ENCODE peak calls at places on chromosome 14, in five cellular contexts. One of them, this sample, is unnamed.

GRCh38 chr14:70257526-70257925 is 68.8 kb upstream of the SLC8A3 start:
- DNase-seq in lower leg skin: no peak
- DNase-seq in astrocyte of the spinal cord: no peak
- DNase-seq in mucosa of descending colon: no peak
- DNase-seq in GM13976: peak
- DNase-seq in this sample: no peak

GRCh38 chr14:53538316-53538851 is 385.3 kb upstream of the DDHD1 start:
- DNase-seq in lower leg skin: no peak
- DNase-seq in astrocyte of the spinal cord: no peak
- DNase-seq in mucosa of descending colon: no peak
- DNase-seq in GM13976: no peak
- DNase-seq in this sample: no peak

GRCh38 chr14:102928412-102929348 is 6.2 kb downstream of the AMN start:
- DNase-seq in lower leg skin: peak
- DNase-seq in astrocyte of the spinal cord: no peak
- DNase-seq in mucosa of descending colon: peak
- DNase-seq in GM13976: peak
- DNase-seq in this sample: no peak

GRCh38 chr14:21352587-21352986 is 31.2 kb downstream of the SUPT16H start:
- DNase-seq in lower leg skin: peak
- DNase-seq in astrocyte of the spinal cord: no peak
- DNase-seq in mucosa of descending colon: no peak
- DNase-seq in GM13976: peak
- DNase-seq in this sample: no peak

GRCh38 chr14:92880851-92881250 is 42.1 kb upstream of the CHGA start:
- DNase-seq in lower leg skin: no peak
- DNase-seq in astrocyte of the spinal cord: peak
- DNase-seq in mucosa of descending colon: no peak
- DNase-seq in GM13976: no peak
- DNase-seq in this sample: peak

GRCh38 chr14:23828001-23828400 is 125.6 kb upstream of the DHRS4 start:
- DNase-seq in lower leg skin: no peak
- DNase-seq in astrocyte of the spinal cord: peak
- DNase-seq in mucosa of descending colon: no peak
- DNase-seq in GM13976: no peak
- DNase-seq in this sample: no peak

GRCh38 chr14:33062476-33062875 is 123.8 kb downstream of the NPAS3 start:
- DNase-seq in lower leg skin: no peak
- DNase-seq in astrocyte of the spinal cord: no peak
- DNase-seq in mucosa of descending colon: no peak
- DNase-seq in GM13976: no peak
- DNase-seq in this sample: no peak

GRCh38 chr14:61476737-61477410 is 155.5 kb downstream of the PRKCH start:
- DNase-seq in lower leg skin: peak
- DNase-seq in astrocyte of the spinal cord: peak
- DNase-seq in mucosa of descending colon: no peak
- DNase-seq in GM13976: peak
- DNase-seq in this sample: peak

GRCh38 chr14:101033446-101034165 is 130.1 kb upstream of the RTL1 start:
- DNase-seq in lower leg skin: no peak
- DNase-seq in astrocyte of the spinal cord: no peak
- DNase-seq in mucosa of descending colon: no peak
- DNase-seq in GM13976: no peak
- DNase-seq in this sample: no peak

GRCh38 chr14:80850197-80850814 is 91.2 kb downstream of the CEP128 start:
- DNase-seq in lower leg skin: no peak
- DNase-seq in astrocyte of the spinal cord: peak
- DNase-seq in mucosa of descending colon: no peak
- DNase-seq in GM13976: no peak
- DNase-seq in this sample: peak

GRCh38 chr14:33432407-33433023 is 493.8 kb downstream of the NPAS3 start:
- DNase-seq in lower leg skin: no peak
- DNase-seq in astrocyte of the spinal cord: peak
- DNase-seq in mucosa of descending colon: no peak
- DNase-seq in GM13976: no peak
- DNase-seq in this sample: peak

GRCh38 chr14:69713976-69714716 is 52.8 kb upstream of the SRSF5 start:
- DNase-seq in lower leg skin: no peak
- DNase-seq in astrocyte of the spinal cord: no peak
- DNase-seq in mucosa of descending colon: no peak
- DNase-seq in GM13976: no peak
- DNase-seq in this sample: no peak

GRCh38 chr14:101103321-101103901 is 199.9 kb upstream of the RTL1 start:
- DNase-seq in lower leg skin: peak
- DNase-seq in astrocyte of the spinal cord: no peak
- DNase-seq in mucosa of descending colon: no peak
- DNase-seq in GM13976: no peak
- DNase-seq in this sample: no peak

GRCh38 chr14:93655078-93655750 is 133.1 kb downstream of the PRIMA1 start:
- DNase-seq in lower leg skin: no peak
- DNase-seq in astrocyte of the spinal cord: peak
- DNase-seq in mucosa of descending colon: no peak
- DNase-seq in GM13976: peak
- DNase-seq in this sample: peak

GRCh38 chr14:70993931-70994330 is 86.7 kb downstream of the PCNX1 start:
- DNase-seq in lower leg skin: no peak
- DNase-seq in astrocyte of the spinal cord: no peak
- DNase-seq in mucosa of descending colon: no peak
- DNase-seq in GM13976: no peak
- DNase-seq in this sample: no peak

GRCh38 chr14:22977434-22977683 is 5.0 kb downstream of the AJUBA start:
- DNase-seq in lower leg skin: no peak
- DNase-seq in astrocyte of the spinal cord: no peak
- DNase-seq in mucosa of descending colon: no peak
- DNase-seq in GM13976: no peak
- DNase-seq in this sample: no peak

GRCh38 chr14:22282429-22282828 is 306.6 kb downstream of the DAD1 start:
- DNase-seq in lower leg skin: no peak
- DNase-seq in astrocyte of the spinal cord: no peak
- DNase-seq in mucosa of descending colon: no peak
- DNase-seq in GM13976: peak
- DNase-seq in this sample: no peak

GRCh38 chr14:68695326-68695768 is 97.5 kb downstream of the ZFP36L1 start:
- DNase-seq in lower leg skin: peak
- DNase-seq in astrocyte of the spinal cord: peak
- DNase-seq in mucosa of descending colon: no peak
- DNase-seq in GM13976: peak
- DNase-seq in this sample: peak

DNA sequence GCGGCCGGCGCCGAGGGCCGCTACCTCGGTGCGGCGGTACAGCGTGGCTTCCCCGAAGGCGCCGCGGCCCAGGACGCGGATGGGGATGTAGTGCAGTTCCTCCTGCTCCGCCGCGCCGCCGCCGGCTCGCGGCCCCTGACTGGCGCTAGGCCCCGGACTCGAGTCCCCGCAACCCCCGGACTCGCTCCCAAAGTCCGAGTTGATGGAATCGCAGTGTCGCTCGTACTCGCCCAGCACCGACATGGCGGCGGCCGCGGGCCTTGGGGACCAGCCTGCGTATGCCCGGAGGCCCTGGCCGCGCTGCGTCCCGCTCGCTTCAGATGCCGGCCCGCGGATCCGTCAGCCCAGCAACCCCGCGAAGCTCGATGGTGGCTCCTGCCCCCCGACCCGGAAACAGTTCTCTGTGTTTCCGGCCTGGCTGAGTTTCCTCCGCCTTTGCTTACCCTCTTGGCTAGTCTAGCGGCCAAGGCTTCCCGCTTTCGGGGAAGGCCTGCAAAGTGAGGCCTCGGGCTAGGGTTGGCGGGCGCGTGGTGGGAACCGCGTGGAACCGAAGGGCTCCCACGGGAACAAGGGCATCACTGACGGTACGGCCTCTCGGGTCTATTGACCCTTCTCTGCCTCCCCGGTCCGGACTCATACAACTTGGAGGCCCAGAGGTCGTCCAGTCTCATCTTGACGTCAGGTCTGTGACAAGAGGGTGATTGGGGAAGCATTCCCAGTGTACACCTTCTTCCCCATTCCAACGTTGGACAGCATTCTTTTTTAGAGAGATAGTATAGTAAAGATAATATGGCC is at the start of gene NEK9:
- DNase-seq in lower leg skin: peak
- DNase-seq in astrocyte of the spinal cord: peak
- DNase-seq in mucosa of descending colon: peak
- DNase-seq in GM13976: peak
- DNase-seq in this sample: peak
- TF ChIP-seq CTCF in lower leg skin: no peak
- TF ChIP-seq CTCF in astrocyte of the spinal cord: no peak
- TF ChIP-seq CTCF in mucosa of descending colon: no peak
- TF ChIP-seq CTCF in GM13976: no peak
- TF ChIP-seq CTCF in this sample: no peak

GRCh38 chr14:99274346-99275221 is 2.6 kb upstream of the BCL11B start:
- DNase-seq in lower leg skin: peak
- DNase-seq in astrocyte of the spinal cord: peak
- DNase-seq in mucosa of descending colon: peak
- DNase-seq in GM13976: peak
- DNase-seq in this sample: peak
- TF ChIP-seq CTCF in lower leg skin: no peak
- TF ChIP-seq CTCF in astrocyte of the spinal cord: peak
- TF ChIP-seq CTCF in mucosa of descending colon: no peak
- TF ChIP-seq CTCF in GM13976: peak
- TF ChIP-seq CTCF in this sample: no peak

DNA sequence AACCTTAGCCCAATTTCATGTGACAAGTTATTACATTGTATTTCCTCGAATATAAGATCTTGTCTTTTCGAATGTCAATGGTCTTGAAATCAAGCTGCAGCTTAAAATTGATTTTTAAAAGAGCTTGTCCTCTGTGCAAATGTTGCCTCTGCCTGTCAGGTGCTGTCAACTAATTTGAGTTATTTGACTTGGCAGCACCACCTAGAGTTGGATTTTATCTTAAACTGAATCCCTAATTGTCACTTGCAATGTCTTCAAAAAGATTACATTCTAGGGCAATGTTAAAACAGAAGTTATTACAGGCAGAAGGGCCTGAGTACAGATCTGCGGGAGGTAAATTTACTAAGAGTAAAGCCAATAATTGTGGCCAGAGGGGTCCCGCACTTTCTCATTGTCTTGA is 26.2 kb upstream of the TUNAR start:
- DNase-seq in lower leg skin: no peak
- DNase-seq in astrocyte of the spinal cord: no peak
- DNase-seq in mucosa of descending colon: no peak
- DNase-seq in GM13976: no peak
- DNase-seq in this sample: no peak
- TF ChIP-seq CTCF in lower leg skin: no peak
- TF ChIP-seq CTCF in astrocyte of the spinal cord: no peak
- TF ChIP-seq CTCF in mucosa of descending colon: no peak
- TF ChIP-seq CTCF in GM13976: no peak
- TF ChIP-seq CTCF in this sample: no peak

GRCh38 chr14:98120831-98121464 is 1151.0 kb downstream of the BCL11B start:
- DNase-seq in lower leg skin: no peak
- DNase-seq in astrocyte of the spinal cord: no peak
- DNase-seq in mucosa of descending colon: no peak
- DNase-seq in GM13976: no peak
- DNase-seq in this sample: no peak

GRCh38 chr14:98122527-98122926 is 1149.5 kb downstream of the BCL11B start:
- DNase-seq in lower leg skin: no peak
- DNase-seq in astrocyte of the spinal cord: no peak
- DNase-seq in mucosa of descending colon: no peak
- DNase-seq in GM13976: no peak
- DNase-seq in this sample: no peak

GRCh38 chr14:98118749-98119148 is 1153.2 kb downstream of the BCL11B start:
- DNase-seq in lower leg skin: no peak
- DNase-seq in astrocyte of the spinal cord: no peak
- DNase-seq in mucosa of descending colon: no peak
- DNase-seq in GM13976: no peak
- DNase-seq in this sample: no peak

GRCh38 chr14:98114122-98114895 is 1157.7 kb downstream of the BCL11B start:
- DNase-seq in lower leg skin: no peak
- DNase-seq in astrocyte of the spinal cord: peak
- DNase-seq in mucosa of descending colon: no peak
- DNase-seq in GM13976: no peak
- DNase-seq in this sample: no peak

DNA sequence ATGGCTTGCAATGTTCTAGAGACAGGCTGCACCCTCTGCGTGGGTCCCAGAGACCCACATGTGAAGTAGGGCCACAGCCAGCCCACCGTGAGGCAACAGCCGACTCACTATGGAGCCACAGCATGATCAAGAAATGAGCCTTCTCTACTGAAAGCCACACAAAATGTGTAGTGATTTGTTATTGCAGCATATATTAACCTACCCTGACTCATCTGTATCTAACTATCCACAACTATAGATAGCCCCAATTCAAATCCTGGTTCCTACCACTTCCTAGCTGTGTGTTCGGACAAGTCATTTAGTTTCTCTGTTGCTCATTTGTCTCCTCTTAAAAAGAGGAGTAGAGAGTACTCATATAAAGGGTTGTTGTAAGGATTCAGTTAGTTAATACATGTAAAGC is 1152.3 kb downstream of the BCL11B start:
- DNase-seq in lower leg skin: no peak
- DNase-seq in astrocyte of the spinal cord: no peak
- DNase-seq in mucosa of descending colon: no peak
- DNase-seq in GM13976: no peak
- DNase-seq in this sample: no peak
- TF ChIP-seq CTCF in lower leg skin: no peak
- TF ChIP-seq CTCF in astrocyte of the spinal cord: no peak
- TF ChIP-seq CTCF in mucosa of descending colon: no peak
- TF ChIP-seq CTCF in GM13976: no peak
- TF ChIP-seq CTCF in this sample: no peak

DNA sequence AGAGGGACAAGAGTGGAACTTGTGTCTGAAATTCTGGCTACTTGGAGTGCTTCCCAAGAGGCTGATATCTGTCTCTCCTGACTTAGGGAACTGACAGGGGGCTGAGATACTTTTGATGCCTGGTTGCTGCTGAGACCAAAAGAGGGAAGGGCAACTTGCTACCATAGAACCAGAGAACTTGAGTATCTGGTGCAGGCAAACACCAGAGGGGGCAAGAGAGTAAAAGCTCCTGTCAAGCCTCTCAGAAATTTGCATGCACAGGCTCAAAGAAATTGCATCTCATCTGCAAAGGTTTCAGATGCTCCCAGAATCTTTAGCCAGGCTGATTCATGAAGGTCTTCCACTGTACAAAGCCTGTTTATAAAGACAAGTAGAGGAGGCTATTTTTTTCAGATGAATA is 391.3 kb upstream of the FOXG1 start:
- DNase-seq in lower leg skin: no peak
- DNase-seq in astrocyte of the spinal cord: peak
- DNase-seq in mucosa of descending colon: no peak
- DNase-seq in GM13976: no peak
- DNase-seq in this sample: no peak
- TF ChIP-seq CTCF in lower leg skin: no peak
- TF ChIP-seq CTCF in astrocyte of the spinal cord: peak
- TF ChIP-seq CTCF in mucosa of descending colon: no peak
- TF ChIP-seq CTCF in GM13976: no peak
- TF ChIP-seq CTCF in this sample: no peak

This sample was measured in HFFc6.